ENCODE peak calls at places on chromosome 12, in six cellular contexts. Q is GF-D8, X is AG09319, L is NT2/D1, N is A549, F is nephron progenitor cell. T is an unnamed sample.

GRCh38 chr12:3614806-3615466 is 123.9 kb downstream of the PRMT8 start:
- DNase-seq in Q (no peak), X (no peak), L (peak), N (no peak), F (no peak), T (no peak)

GRCh38 chr12:50621435-50622304 is 116.9 kb downstream of the DIP2B start:
- DNase-seq in Q (no peak), X (no peak), L (no peak), N (no peak), F (no peak), T (no peak)

GRCh38 chr12:90086281-90086680 is 377.6 kb upstream of the ATP2B1 start:
- DNase-seq in Q (no peak), X (no peak), L (no peak), N (no peak), F (no peak), T (no peak)

GRCh38 chr12:100668939-100669536 is 95.6 kb downstream of the GAS2L3 start:
- DNase-seq in Q (peak), X (no peak), L (peak), N (peak), F (peak), T (peak)

GRCh38 chr12:67269632-67270578 is 747 bp downstream of the CAND1 start:
- DNase-seq in Q (no peak), X (no peak), L (peak), N (peak), F (peak), T (peak)

GRCh38 chr12:54689984-54690383 is 41.8 kb upstream of the DCD start:
- DNase-seq in Q (no peak), X (no peak), L (peak), N (peak), F (no peak), T (peak)

GRCh38 chr12:31325524-31325875 is 450 bp downstream of the SINHCAF start:
- DNase-seq in Q (no peak), X (no peak), L (peak), N (peak), F (no peak), T (no peak)

GRCh38 chr12:22437031-22437806 is 102.7 kb upstream of the ST8SIA1 start:
- DNase-seq in Q (no peak), X (no peak), L (peak), N (peak), F (no peak), T (no peak)

GRCh38 chr12:120842595-120842994 is 61.6 kb downstream of the SPPL3 start:
- DNase-seq in Q (no peak), X (no peak), L (no peak), N (no peak), F (no peak), T (no peak)

GRCh38 chr12:114480309-114481199 is 74.6 kb upstream of the TBX5 start:
- DNase-seq in Q (no peak), X (no peak), L (no peak), N (no peak), F (peak), T (no peak)

GRCh38 chr12:7293670-7294069 is 10.2 kb upstream of the ACSM4 start:
- DNase-seq in Q (no peak), X (no peak), L (no peak), N (no peak), F (no peak), T (no peak)

GRCh38 chr12:130486891-130487416 is 149.3 kb downstream of the PIWIL1 start:
- DNase-seq in Q (no peak), X (no peak), L (no peak), N (no peak), F (no peak), T (no peak)

GRCh38 chr12:2739832-2740641 is 54.7 kb upstream of the FKBP4 start:
- DNase-seq in Q (no peak), X (no peak), L (no peak), N (peak), F (peak), T (no peak)

GRCh38 chr12:25401547-25402345 is 151.0 kb upstream of the KRAS start:
- DNase-seq in Q (no peak), X (no peak), L (no peak), N (no peak), F (no peak), T (no peak)

GRCh38 chr12:120534703-120535655 is 823 bp downstream of the RNF10 start:
- DNase-seq in Q (no peak), X (no peak), L (no peak), N (peak), F (peak), T (peak)

GRCh38 chr12:46946137-46946536 is 120.3 kb upstream of the SLC38A4 start:
- DNase-seq in Q (no peak), X (no peak), L (no peak), N (no peak), F (no peak), T (no peak)

GRCh38 chr12:42361909-42362706 is 36.1 kb downstream of the PPHLN1 start:
- DNase-seq in Q (no peak), X (no peak), L (no peak), N (no peak), F (no peak), T (no peak)

GRCh38 chr12:69068431-69068830 is 135.5 kb upstream of the CPM start:
- DNase-seq in Q (no peak), X (no peak), L (no peak), N (peak), F (no peak), T (no peak)

GRCh38 chr12:108699955-108700563 is 31.3 kb downstream of the CORO1C start:
- DNase-seq in Q (no peak), X (no peak), L (no peak), N (no peak), F (no peak), T (peak)

GRCh38 chr12:48189331-48190125 is 6.1 kb downstream of the CCDC184 start:
- DNase-seq in Q (peak), X (no peak), L (peak), N (peak), F (peak), T (peak)

GRCh38 chr12:104567832-104568490 is 111.2 kb downstream of the CHST11 start:
- DNase-seq in Q (no peak), X (no peak), L (no peak), N (no peak), F (no peak), T (peak)

GRCh38 chr12:55716582-55717396 is 943 bp downstream of the BLOC1S1 start:
- DNase-seq in Q (no peak), X (no peak), L (no peak), N (no peak), F (no peak), T (no peak)

GRCh38 chr12:107014050-107014449 is 27.1 kb upstream of the MTERF2 start:
- DNase-seq in Q (no peak), X (no peak), L (no peak), N (peak), F (no peak), T (no peak)